ENCODE peak calls at places on chromosomes 4 and X, in four cellular contexts. H is posterior cingulate gyrus; R is neural crest cell; S is activated CD8-positive, alpha-beta memory T cell treated with anti-CD3 and anti-CD28 coated beads, Interleukin-2, amount 50 U/mL, for 48 hours. Y is an unnamed sample.

GRCh38 chr4:182346675-182347375 is 103.6 kb downstream of the TENM3 start:
- DNase-seq in H (no peak), R (no peak), S (no peak), Y (no peak)

GRCh38 chrX:129239371-129239770 is 283.9 kb downstream of the SMARCA1 start:
- DNase-seq in H (no peak), R (no peak), S (no peak), Y (peak)

GRCh38 chr4:139725236-139725635 is 59.6 kb downstream of the MGST2 start:
- DNase-seq in H (no peak), R (no peak), S (no peak), Y (no peak)

GRCh38 chrX:149511081-149511480 is 6.0 kb upstream of the IDS start:
- DNase-seq in H (no peak), R (no peak), S (no peak), Y (no peak)

GRCh38 chr4:168995537-168996295 is 14.3 kb downstream of the CBR4 start:
- DNase-seq in H (no peak), R (no peak), S (no peak), Y (no peak)

GRCh38 chr4:128191115-128191897 is 96.3 kb downstream of the PGRMC2 start:
- DNase-seq in H (peak), R (peak), S (peak), Y (peak)

GRCh38 chr4:70531981-70532380 is 13.6 kb downstream of the AMTN start:
- DNase-seq in H (no peak), R (no peak), S (no peak), Y (no peak)

GRCh38 chr4:107548211-107548905 is 171.7 kb downstream of the PAPSS1 start:
- DNase-seq in H (no peak), R (no peak), S (no peak), Y (no peak)

GRCh38 chr4:41656572-41657301 is 91.8 kb downstream of the PHOX2B start:
- DNase-seq in H (no peak), R (no peak), S (no peak), Y (no peak)

GRCh38 chr4:71857713-71858451 is 74.0 kb upstream of the GC start:
- DNase-seq in H (no peak), R (no peak), S (no peak), Y (no peak)

GRCh38 chrX:118216488-118216887 is 99.9 kb upstream of the KLHL13 start:
- DNase-seq in H (no peak), R (no peak), S (no peak), Y (no peak)

GRCh38 chr4:88985088-88985779 is 71.8 kb downstream of the FAM13A start:
- DNase-seq in H (no peak), R (no peak), S (no peak), Y (peak)

GRCh38 chr4:103197765-103198110 is 405 bp downstream of the CENPE start:
- DNase-seq in H (no peak), R (no peak), S (no peak), Y (no peak)

GRCh38 chr4:128601992-128602695 is 207.4 kb upstream of the JADE1 start:
- DNase-seq in H (no peak), R (no peak), S (no peak), Y (peak)

GRCh38 chr4:156378053-156378665 is 424.5 kb upstream of the CTSO start:
- DNase-seq in H (no peak), R (no peak), S (no peak), Y (peak)

GRCh38 chrX:154987940-154988339 is 34.6 kb downstream of the F8 start:
- DNase-seq in H (no peak), R (no peak), S (no peak), Y (no peak)

GRCh38 chrX:101160001-101160400 is 59.6 kb upstream of the DRP2 start:
- DNase-seq in H (no peak), R (no peak), S (no peak), Y (no peak)

GRCh38 chr4:3479358-3480101 is 16.4 kb downstream of the DOK7 start:
- DNase-seq in H (no peak), R (no peak), S (no peak), Y (no peak)

GRCh38 chrX:139784788-139785187 is 76.8 kb upstream of the MCF2 start:
- DNase-seq in H (no peak), R (no peak), S (no peak), Y (no peak)

GRCh38 chrX:118420462-118420861 is 74.6 kb downstream of the WDR44 start:
- DNase-seq in H (no peak), R (no peak), S (no peak), Y (peak)

GRCh38 chr4:177051473-177052060 is 258.1 kb upstream of the NEIL3 start:
- DNase-seq in H (no peak), R (peak), S (peak), Y (no peak)

GRCh38 chr4:19213388-19213787 is 1038.3 kb upstream of the SLIT2 start:
- DNase-seq in H (no peak), R (no peak), S (no peak), Y (peak)

GRCh38 chr4:109298279-109299010 is 4.0 kb downstream of the COL25A1 start:
- DNase-seq in H (no peak), R (no peak), S (no peak), Y (no peak)

GRCh38 chrX:136694491-136695087 is 46.6 kb downstream of the CD40LG start:
- DNase-seq in H (no peak), R (no peak), S (no peak), Y (peak)

GRCh38 chrX:39104745-39105144 is 303.5 kb downstream of the MID1IP1 start:
- DNase-seq in H (no peak), R (no peak), S (no peak), Y (no peak)

GRCh38 chr4:13982008-13982407 is 354.5 kb upstream of the BOD1L1 start:
- DNase-seq in H (no peak), R (no peak), S (no peak), Y (no peak)

GRCh38 chrX:65671966-65672365 is 4.5 kb downstream of the MSN start:
- DNase-seq in H (no peak), R (no peak), S (no peak), Y (no peak)

GRCh38 chr4:127849505-127850234 is 31.0 kb upstream of the PLK4 start:
- DNase-seq in H (no peak), R (no peak), S (no peak), Y (no peak)

GRCh38 chr4:29756966-29757365 is 963.2 kb upstream of the PCDH7 start:
- DNase-seq in H (no peak), R (no peak), S (no peak), Y (no peak)

GRCh38 chr4:87426865-87427517 is 4.6 kb downstream of the NUDT9 start:
- DNase-seq in H (no peak), R (no peak), S (no peak), Y (no peak)

GRCh38 chr4:5125326-5125725 is 74.0 kb downstream of the STK32B start:
- DNase-seq in H (no peak), R (no peak), S (no peak), Y (no peak)

GRCh38 chr4:76601791-76602190 is 166.8 kb downstream of the SHROOM3 start:
- DNase-seq in H (no peak), R (no peak), S (no peak), Y (no peak)

GRCh38 chr4:105599475-105599874 is 47.1 kb downstream of the ARHGEF38 start:
- DNase-seq in H (no peak), R (no peak), S (no peak), Y (no peak)

GRCh38 chrX:150504399-150505186 is 63.8 kb upstream of the MTM1 start:
- DNase-seq in H (peak), R (no peak), S (no peak), Y (peak)

Y was measured in stromal cell of bone marrow.